ENCODE peak calls at places on chromosomes 2 and 18, in five cellular contexts. Z is GM12865, J is HFFc6, A is IMR-90, B is HepG2. K is an unnamed sample.
A peak's percentile ranks its signal among the peaks of the same experiment; 100 is the strongest.

GRCh38 chr2:219472629-219473187 is 26.0 kb upstream of the GMPPA start:
- DNase-seq in Z (no peak), A (no peak), B (no peak), J (no peak), K (no peak)

GRCh38 chr2:234954551-234954992 is 2.8 kb downstream of the SH3BP4 start:
- DNase-seq in B (no peak), Z (no peak), A (peak; percentile 64), J (no peak), K (no peak)

GRCh38 chr2:96386470-96386869 is 50.9 kb downstream of the NCAPH start:
- DNase-seq in A (no peak), J (no peak), Z (no peak), B (no peak), K (no peak)

GRCh38 chr2:84702941-84703340 is 177.9 kb downstream of the TRABD2A start:
- DNase-seq in J (no peak), A (no peak), Z (no peak), B (no peak), K (no peak)

GRCh38 chr2:165970663-165971062 is 17.1 kb upstream of the TTC21B start:
- DNase-seq in J (no peak), Z (no peak), B (no peak), A (no peak), K (no peak)

GRCh38 chr2:192000196-192000990 is 153.5 kb upstream of the CAVIN2 start:
- DNase-seq in Z (no peak), A (no peak), B (no peak), J (no peak), K (no peak)

GRCh38 chr2:241750076-241750840 is 15.8 kb downstream of the D2HGDH start:
- DNase-seq in Z (no peak), B (no peak), J (no peak), A (no peak), K (no peak)

GRCh38 chr2:207136872-207137271 is 28.9 kb downstream of the KLF7 start:
- DNase-seq in B (peak; percentile 37), J (no peak), A (no peak), Z (no peak), K (no peak)

GRCh38 chr2:224691563-224691962 is 24.6 kb downstream of the CCDC195 start:
- DNase-seq in B (no peak), A (peak; percentile 11), Z (no peak), J (no peak), K (no peak)

GRCh38 chr2:85557130-85557529 is 4.2 kb downstream of the GGCX start:
- DNase-seq in A (no peak), J (no peak), Z (no peak), B (no peak), K (no peak)

GRCh38 chr2:3595409-3595808 is 497 bp downstream of the COLEC11 start:
- DNase-seq in A (no peak), Z (no peak), J (no peak), B (no peak), K (no peak)

GRCh38 chr2:96985181-96985580 is 1.2 kb downstream of the FAM178B start:
- DNase-seq in J (no peak), B (no peak), A (no peak), Z (no peak), K (no peak)

GRCh38 chr2:168976034-168976654 is 55.0 kb downstream of the ABCB11 start:
- DNase-seq in B (no peak), Z (no peak), J (no peak), A (no peak), K (no peak)

GRCh38 chr2:30095402-30095801 is 51.4 kb upstream of the YPEL5 start:
- DNase-seq in A (peak; percentile 7), B (no peak), J (no peak), Z (no peak), K (no peak)

GRCh38 chr2:136246086-136246669 is 128.2 kb upstream of the CXCR4 start:
- DNase-seq in A (peak; percentile 4), B (peak; percentile 16), Z (peak; percentile 60), J (no peak), K (no peak)

GRCh38 chr2:237894396-237894979 is 35.1 kb downstream of the RAMP1 start:
- DNase-seq in Z (no peak), B (no peak), J (no peak), A (no peak), K (no peak)

GRCh38 chr18:42758851-42759250 is 356.6 kb downstream of the RIT2 start:
- DNase-seq in A (no peak), J (no peak), Z (no peak), B (no peak), K (no peak)

GRCh38 chr2:110691612-110692258 is 13.9 kb upstream of the BUB1 start:
- DNase-seq in J (no peak), Z (no peak), A (no peak), B (no peak), K (no peak)

GRCh38 chr2:172204309-172204708 is 101.6 kb upstream of the DLX2 start:
- DNase-seq in B (no peak), Z (no peak), A (peak; percentile 39), J (no peak), K (no peak)

GRCh38 chr2:28526733-28527132 is 30.9 kb downstream of the PLB1 start:
- DNase-seq in J (no peak), A (no peak), Z (no peak), B (no peak), K (no peak)

GRCh38 chr2:110843496-110843895 is 111.1 kb downstream of the ACOXL start:
- DNase-seq in Z (no peak), A (no peak), B (no peak), J (no peak), K (no peak)

GRCh38 chr2:180787330-180787729 is 193.1 kb upstream of the UBE2E3 start:
- DNase-seq in B (no peak), Z (no peak), J (peak; percentile 8), A (no peak), K (no peak)

GRCh38 chr2:212392048-212392447 is 146.6 kb downstream of the ERBB4 start:
- DNase-seq in B (no peak), Z (no peak), A (peak; percentile 3), J (peak; percentile 78), K (no peak)

GRCh38 chr2:129396980-129397599 is 582.4 kb upstream of the RAB6C start:
- DNase-seq in A (no peak), Z (peak; percentile 63), B (peak; percentile 45), J (no peak), K (peak; percentile 44)

GRCh38 chr2:239802101-239802649 is 223.0 kb downstream of the NDUFA10 start:
- DNase-seq in B (no peak), J (no peak), A (no peak), Z (no peak), K (no peak)

GRCh38 chr2:10078001-10078400 is 2.2 kb downstream of the CYS1 start:
- DNase-seq in B (no peak), Z (no peak), J (no peak), A (no peak), K (no peak)

GRCh38 chr2:46163804-46164569 is 133.2 kb upstream of the EPAS1 start:
- DNase-seq in A (peak; percentile 33), Z (no peak), J (peak; percentile 46), B (no peak), K (no peak)

GRCh38 chr2:72325592-72326422 is 178.1 kb upstream of the CYP26B1 start:
- DNase-seq in B (peak; percentile 50), J (peak; percentile 19), Z (peak; percentile 26), A (peak; percentile 1), K (peak; percentile 14)
- TF ChIP-seq CTCF in B (peak; percentile 73), J (peak; percentile 82), Z (peak; percentile 72), A (peak; percentile 48), K (peak; percentile 73)

GRCh38 chr2:26401739-26402541 is at the start of gene DRC1:
- DNase-seq in J (peak; percentile 76), Z (no peak), B (no peak), A (peak; percentile 67), K (peak; percentile 64)
- TF ChIP-seq CTCF in J (no peak), Z (no peak), B (no peak), A (no peak), K (no peak)

GRCh38 chr2:1283020-1283801 is 130.1 kb upstream of the TPO start:
- DNase-seq in J (no peak), B (no peak), Z (no peak), A (no peak), K (no peak)
- TF ChIP-seq CTCF in J (no peak), B (no peak), Z (no peak), A (no peak), K (no peak)

DNA sequence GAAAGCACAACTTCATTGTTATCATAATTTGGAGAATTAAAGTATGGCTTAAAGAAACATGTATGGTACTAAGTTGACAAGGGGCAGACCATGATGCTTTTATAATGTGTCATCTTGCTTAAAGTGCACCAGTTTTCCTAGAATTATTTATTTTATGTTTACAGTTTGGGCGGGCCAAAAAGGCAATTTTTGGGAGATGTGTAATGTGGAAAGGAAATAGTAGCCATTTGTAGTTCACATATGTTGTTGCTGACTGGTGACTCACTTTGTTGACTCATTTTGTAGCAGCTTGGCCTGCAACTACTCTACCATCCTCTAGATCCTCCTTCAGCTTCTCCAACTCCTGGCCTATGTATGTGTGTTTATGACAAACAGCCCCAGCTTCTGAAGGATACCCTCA is 7.7 kb downstream of the ZSCAN30 start:
- DNase-seq in Z (no peak), A (peak; percentile 95), B (peak; percentile 8), J (peak; percentile 87), K (no peak)
- TF ChIP-seq CTCF in Z (no peak), A (no peak), B (no peak), J (no peak), K (no peak)

GRCh38 chr18:6482198-6482977 is 67.7 kb upstream of the L3MBTL4 start:
- DNase-seq in A (peak; percentile 67), J (no peak), Z (peak; percentile 54), B (peak; percentile 38), K (peak; percentile 63)
- TF ChIP-seq CTCF in A (peak; percentile 54), J (no peak), Z (peak; percentile 81), B (peak; percentile 98), K (peak; percentile 54)

K was measured in GM20000.